ENCODE peak calls at places on chromosomes 13 and 19, in ten cellular contexts. O, J, Y, I, E, H, K, U, W and Z are unnamed samples.

GRCh38 chr19:49019242-49019932 is 2.5 kb upstream of the LHB start:
- DNase-seq in Y (peak), H (peak), E (peak), U (peak), I (no peak), O (peak), K (no peak), J (peak), W (peak), Z (peak)

GRCh38 chr19:43300876-43301765 is 31.8 kb upstream of the PSG9 start:
- DNase-seq in H (no peak), I (no peak), K (no peak), U (no peak), E (no peak), W (peak), J (no peak), Y (no peak), O (no peak), Z (no peak)

GRCh38 chr13:47546265-47546962 is 454.7 kb downstream of the SUCLA2 start:
- DNase-seq in J (no peak), K (peak), H (no peak), W (no peak), O (no peak), E (no peak), I (no peak), U (no peak), Y (no peak), Z (no peak)

GRCh38 chr19:52007436-52007804 is 591 bp downstream of the ZNF615 start:
- DNase-seq in K (no peak), U (no peak), J (no peak), Y (peak), H (no peak), W (peak), O (no peak), I (no peak), E (peak), Z (peak)

GRCh38 chr13:43284162-43284561 is 260.8 kb downstream of the DNAJC15 start:
- DNase-seq in U (no peak), J (no peak), K (peak), Y (no peak), O (no peak), I (no peak), W (no peak), E (no peak), H (no peak), Z (no peak)

GRCh38 chr19:41537789-41538188 is 38.2 kb upstream of the CEACAM21 start:
- DNase-seq in Y (no peak), K (peak), U (no peak), E (peak), H (no peak), I (no peak), W (peak), O (no peak), J (no peak), Z (peak)

GRCh38 chr19:48490980-48491792 is 20.4 kb downstream of the LMTK3 start:
- DNase-seq in H (no peak), E (peak), U (no peak), K (peak), Y (peak), I (no peak), O (peak), W (no peak), J (no peak), Z (peak)

GRCh38 chr13:37187110-37187509 is 81.6 kb upstream of the CSNK1A1L start:
- DNase-seq in H (no peak), U (no peak), K (no peak), W (no peak), J (no peak), I (no peak), O (no peak), E (no peak), Y (no peak), Z (no peak)

GRCh38 chr13:76823969-76824368 is 62.2 kb downstream of the KCTD12 start:
- DNase-seq in E (no peak), I (no peak), O (no peak), K (no peak), W (no peak), U (no peak), H (no peak), J (no peak), Y (no peak), Z (peak)

GRCh38 chr19:48480151-48480475 is 10.9 kb downstream of the CYTH2 start:
- DNase-seq in U (no peak), H (no peak), Y (no peak), W (peak), E (peak), O (peak), K (no peak), I (no peak), J (no peak), Z (no peak)

GRCh38 chr13:109938255-109938936 is 152.0 kb upstream of the IRS2 start:
- DNase-seq in E (no peak), J (no peak), W (no peak), K (no peak), U (no peak), H (no peak), I (no peak), O (no peak), Y (no peak), Z (no peak)

GRCh38 chr13:49292742-49293498 is 45.2 kb downstream of the CDADC1 start:
- DNase-seq in W (peak), H (no peak), E (no peak), U (no peak), K (peak), J (no peak), O (peak), Y (no peak), I (no peak), Z (no peak)

GRCh38 chr19:16970821-16971220 is 55.8 kb downstream of the CPAMD8 start:
- DNase-seq in J (no peak), E (no peak), O (no peak), I (no peak), H (no peak), W (no peak), K (no peak), U (no peak), Y (no peak), Z (peak)